ENCODE peak calls at places on chromosome 10, in six cellular contexts. One of them, this sample, is unnamed.

GRCh38 chr10:9786101-9786500 is 1231.6 kb upstream of the CELF2 start:
- DNase-seq in CD8-positive, alpha-beta T cell: no peak
- DNase-seq in NCI-H510A treated with DMSO at 0.1 percent for 48 hours: no peak
- DNase-seq in fibroblast of lung: peak
- DNase-seq in T-helper 9 cell: no peak
- DNase-seq in uterus: no peak
- DNase-seq in this sample: peak

GRCh38 chr10:43056568-43057011 is 20.3 kb upstream of the RET start:
- DNase-seq in fibroblast of lung: no peak
- DNase-seq in uterus: no peak
- DNase-seq in NCI-H510A treated with DMSO at 0.1 percent for 48 hours: no peak
- DNase-seq in T-helper 9 cell: no peak
- DNase-seq in CD8-positive, alpha-beta T cell: no peak
- DNase-seq in this sample: no peak

GRCh38 chr10:97612386-97612785 is 20.9 kb downstream of the MORN4 start:
- DNase-seq in fibroblast of lung: peak
- DNase-seq in T-helper 9 cell: no peak
- DNase-seq in CD8-positive, alpha-beta T cell: no peak
- DNase-seq in uterus: no peak
- DNase-seq in NCI-H510A treated with DMSO at 0.1 percent for 48 hours: peak
- DNase-seq in this sample: peak

GRCh38 chr10:84715911-84716310 is 387.5 kb downstream of the CCSER2 start:
- DNase-seq in T-helper 9 cell: no peak
- DNase-seq in uterus: no peak
- DNase-seq in fibroblast of lung: no peak
- DNase-seq in NCI-H510A treated with DMSO at 0.1 percent for 48 hours: peak
- DNase-seq in CD8-positive, alpha-beta T cell: no peak
- DNase-seq in this sample: peak

GRCh38 chr10:60708666-60709065 is 69.6 kb upstream of the CDK1 start:
- DNase-seq in uterus: no peak
- DNase-seq in fibroblast of lung: no peak
- DNase-seq in NCI-H510A treated with DMSO at 0.1 percent for 48 hours: no peak
- DNase-seq in T-helper 9 cell: no peak
- DNase-seq in CD8-positive, alpha-beta T cell: no peak
- DNase-seq in this sample: no peak

GRCh38 chr10:77360121-77360520 is 277.5 kb downstream of the KCNMA1 start:
- DNase-seq in T-helper 9 cell: no peak
- DNase-seq in fibroblast of lung: no peak
- DNase-seq in uterus: no peak
- DNase-seq in CD8-positive, alpha-beta T cell: no peak
- DNase-seq in NCI-H510A treated with DMSO at 0.1 percent for 48 hours: no peak
- DNase-seq in this sample: no peak

GRCh38 chr10:30842185-30842584 is 189.5 kb downstream of the ZNF438 start:
- DNase-seq in fibroblast of lung: no peak
- DNase-seq in T-helper 9 cell: no peak
- DNase-seq in CD8-positive, alpha-beta T cell: no peak
- DNase-seq in NCI-H510A treated with DMSO at 0.1 percent for 48 hours: no peak
- DNase-seq in uterus: no peak
- DNase-seq in this sample: no peak

GRCh38 chr10:119268871-119269506 is 61.6 kb downstream of the GRK5 start:
- DNase-seq in uterus: no peak
- DNase-seq in CD8-positive, alpha-beta T cell: peak
- DNase-seq in fibroblast of lung: no peak
- DNase-seq in NCI-H510A treated with DMSO at 0.1 percent for 48 hours: no peak
- DNase-seq in T-helper 9 cell: peak
- DNase-seq in this sample: no peak

GRCh38 chr10:5496261-5497250 is 2.8 kb downstream of the CALML5 start:
- DNase-seq in fibroblast of lung: no peak
- DNase-seq in T-helper 9 cell: no peak
- DNase-seq in CD8-positive, alpha-beta T cell: no peak
- DNase-seq in uterus: no peak
- DNase-seq in NCI-H510A treated with DMSO at 0.1 percent for 48 hours: no peak
- DNase-seq in this sample: no peak

GRCh38 chr10:101155896-101156295 is 24.8 kb downstream of the TLX1 start:
- DNase-seq in fibroblast of lung: no peak
- DNase-seq in uterus: no peak
- DNase-seq in CD8-positive, alpha-beta T cell: no peak
- DNase-seq in NCI-H510A treated with DMSO at 0.1 percent for 48 hours: no peak
- DNase-seq in T-helper 9 cell: no peak
- DNase-seq in this sample: no peak

GRCh38 chr10:34124522-34125035 is 690.5 kb downstream of the PARD3 start:
- DNase-seq in fibroblast of lung: no peak
- DNase-seq in NCI-H510A treated with DMSO at 0.1 percent for 48 hours: no peak
- DNase-seq in CD8-positive, alpha-beta T cell: no peak
- DNase-seq in T-helper 9 cell: no peak
- DNase-seq in uterus: no peak
- DNase-seq in this sample: peak

GRCh38 chr10:72297281-72297967 is 23.7 kb downstream of the DDIT4 start:
- DNase-seq in fibroblast of lung: peak
- DNase-seq in NCI-H510A treated with DMSO at 0.1 percent for 48 hours: no peak
- DNase-seq in uterus: peak
- DNase-seq in CD8-positive, alpha-beta T cell: peak
- DNase-seq in T-helper 9 cell: peak
- DNase-seq in this sample: peak

GRCh38 chr10:124250506-124250905 is 157.1 kb upstream of the CHST15 start:
- DNase-seq in NCI-H510A treated with DMSO at 0.1 percent for 48 hours: no peak
- DNase-seq in T-helper 9 cell: no peak
- DNase-seq in fibroblast of lung: no peak
- DNase-seq in uterus: no peak
- DNase-seq in CD8-positive, alpha-beta T cell: no peak
- DNase-seq in this sample: no peak

GRCh38 chr10:34761443-34761842 is 53.7 kb downstream of the PARD3 start:
- DNase-seq in NCI-H510A treated with DMSO at 0.1 percent for 48 hours: no peak
- DNase-seq in fibroblast of lung: no peak
- DNase-seq in T-helper 9 cell: no peak
- DNase-seq in uterus: no peak
- DNase-seq in CD8-positive, alpha-beta T cell: no peak
- DNase-seq in this sample: no peak

GRCh38 chr10:79111427-79111826 is 42.7 kb downstream of the ZMIZ1 start:
- DNase-seq in T-helper 9 cell: no peak
- DNase-seq in uterus: no peak
- DNase-seq in NCI-H510A treated with DMSO at 0.1 percent for 48 hours: no peak
- DNase-seq in CD8-positive, alpha-beta T cell: no peak
- DNase-seq in fibroblast of lung: peak
- DNase-seq in this sample: peak

GRCh38 chr10:6465437-6465836 is 114.6 kb downstream of the PRKCQ start:
- DNase-seq in T-helper 9 cell: no peak
- DNase-seq in uterus: no peak
- DNase-seq in fibroblast of lung: no peak
- DNase-seq in NCI-H510A treated with DMSO at 0.1 percent for 48 hours: no peak
- DNase-seq in CD8-positive, alpha-beta T cell: no peak
- DNase-seq in this sample: no peak

GRCh38 chr10:129967579-129968019 is 3.5 kb upstream of the EBF3 start:
- DNase-seq in fibroblast of lung: no peak
- DNase-seq in uterus: no peak
- DNase-seq in NCI-H510A treated with DMSO at 0.1 percent for 48 hours: no peak
- DNase-seq in CD8-positive, alpha-beta T cell: no peak
- DNase-seq in T-helper 9 cell: no peak
- DNase-seq in this sample: no peak

GRCh38 chr10:23065549-23065948 is 29.8 kb upstream of the MSRB2 start:
- DNase-seq in uterus: peak
- DNase-seq in CD8-positive, alpha-beta T cell: no peak
- DNase-seq in T-helper 9 cell: no peak
- DNase-seq in NCI-H510A treated with DMSO at 0.1 percent for 48 hours: no peak
- DNase-seq in fibroblast of lung: peak
- DNase-seq in this sample: peak